ENCODE peak calls at places on chromosomes 6 and 20, in four cellular contexts. F is T-cell; Z is AG04450; S is effector memory CD8-positive, alpha-beta T cell. L is an unnamed sample.

GRCh38 chr6:56756791-56757582 is 114.3 kb upstream of the DST start:
- DNase-seq in F (no peak), Z (no peak), S (no peak), L (no peak)

GRCh38 chr20:2349801-2350200 is 30.9 kb upstream of the TGM6 start:
- DNase-seq in F (no peak), Z (no peak), S (no peak), L (no peak)

GRCh38 chr6:155959898-155960297 is 504.3 kb upstream of the NOX3 start:
- DNase-seq in F (no peak), Z (no peak), S (no peak), L (no peak)

GRCh38 chr6:149938571-149939462 is 3.0 kb upstream of the ULBP2 start:
- DNase-seq in F (peak; percentile 40), Z (no peak), S (peak; percentile 67), L (peak; percentile 74)

GRCh38 chr6:127484207-127484858 is 25.1 kb upstream of the KIAA0408 start:
- DNase-seq in F (no peak), Z (no peak), S (no peak), L (no peak)

GRCh38 chr6:158021376-158021775 is 39.7 kb downstream of the SYNJ2 start:
- DNase-seq in F (no peak), Z (no peak), S (no peak), L (no peak)

GRCh38 chr6:159376443-159377182 is 207.4 kb downstream of the FNDC1 start:
- DNase-seq in F (no peak), Z (no peak), S (no peak), L (no peak)

GRCh38 chr6:45466686-45467085 is 89.0 kb upstream of the SUPT3H start:
- DNase-seq in F (no peak), Z (no peak), S (no peak), L (no peak)

L was measured in CD8-positive, alpha-beta memory T cell.